ENCODE peak calls at places on chromosomes 2 and 18, in five cellular contexts. H is heart left ventricle, W is A549, A is breast epithelium, Y is thyroid gland. L is an unnamed sample.

GRCh38 chr2:123808243-123808642 is 216.8 kb upstream of the CNTNAP5 start:
- DNase-seq in A (no peak), Y (no peak), H (no peak), W (no peak), L (no peak)

GRCh38 chr2:143263045-143263625 is 133.9 kb downstream of the ARHGAP15 start:
- DNase-seq in Y (no peak), H (no peak), A (no peak), W (peak), L (no peak)

GRCh38 chr2:142682528-142682927 is 194.9 kb upstream of the KYNU start:
- DNase-seq in H (no peak), W (peak), A (no peak), Y (no peak), L (no peak)

GRCh38 chr18:48575658-48576453 is 37.0 kb downstream of the CTIF start:
- DNase-seq in Y (no peak), H (no peak), A (no peak), W (no peak), L (no peak)

GRCh38 chr2:33318456-33318855 is 158.0 kb upstream of the RASGRP3 start:
- DNase-seq in W (no peak), H (no peak), A (no peak), Y (no peak), L (no peak)

GRCh38 chr2:60365556-60365955 is 187.9 kb downstream of the BCL11A start:
- DNase-seq in Y (no peak), W (no peak), H (no peak), A (no peak), L (no peak)

GRCh38 chr2:174059875-174060226 is 94.7 kb upstream of the SP3 start:
- DNase-seq in H (no peak), A (no peak), Y (no peak), W (no peak), L (no peak)

GRCh38 chr2:69505710-69506109 is 68.5 kb upstream of the NFU1 start:
- DNase-seq in W (no peak), H (no peak), Y (no peak), A (no peak), L (no peak)

GRCh38 chr2:127348421-127349000 is 39.3 kb downstream of the MAP3K2 start:
- DNase-seq in H (no peak), W (no peak), Y (no peak), A (no peak), L (no peak)

GRCh38 chr2:67451086-67451832 is 54.1 kb downstream of the ETAA1 start:
- DNase-seq in W (peak), A (no peak), Y (peak), H (no peak), L (no peak)

GRCh38 chr18:361941-362913 is 94.4 kb upstream of the THOC1 start:
- DNase-seq in H (no peak), W (no peak), A (no peak), Y (peak), L (no peak)

GRCh38 chr18:8957731-8958130 is 144.8 kb upstream of the NDUFV2 start:
- DNase-seq in Y (no peak), W (no peak), A (no peak), H (no peak), L (no peak)

GRCh38 chr18:63263444-63263843 is 56.1 kb downstream of the BCL2 start:
- DNase-seq in Y (no peak), A (no peak), H (no peak), W (no peak), L (no peak)

GRCh38 chr18:10381951-10382350 is 72.5 kb upstream of the APCDD1 start:
- DNase-seq in H (no peak), W (no peak), Y (no peak), A (no peak), L (no peak)

GRCh38 chr2:148721991-148722777 is 77.6 kb downstream of the EPC2 start:
- DNase-seq in H (no peak), A (no peak), Y (no peak), W (no peak), L (no peak)

GRCh38 chr18:35110554-35111058 is 69.4 kb downstream of the MAPRE2 start:
- DNase-seq in W (no peak), A (no peak), Y (no peak), H (no peak), L (no peak)

GRCh38 chr2:119196301-119197124 is 27.1 kb upstream of the STEAP3 start:
- DNase-seq in A (no peak), Y (no peak), H (no peak), W (no peak), L (no peak)

GRCh38 chr2:70962211-70962884 is 16.1 kb upstream of the ANKRD53 start:
- DNase-seq in H (no peak), Y (no peak), A (peak), W (no peak), L (no peak)

GRCh38 chr18:8839285-8839684 is 133.9 kb downstream of the MTCL1 start:
- DNase-seq in A (no peak), H (peak), Y (no peak), W (no peak), L (no peak)

GRCh38 chr18:34528177-34528576 is 181.9 kb upstream of the DTNA start:
- DNase-seq in Y (no peak), H (no peak), W (no peak), A (no peak), L (no peak)

GRCh38 chr18:29439398-29439797 is 1262.5 kb upstream of the CDH2 start:
- DNase-seq in A (no peak), W (no peak), H (no peak), Y (no peak), L (no peak)

GRCh38 chr2:219475697-219476604 is 22.7 kb upstream of the GMPPA start:
- DNase-seq in H (no peak), Y (peak), W (peak), A (no peak), L (no peak)

GRCh38 chr2:217657252-217657651 is 345.5 kb downstream of the TNS1 start:
- DNase-seq in H (no peak), Y (peak), W (no peak), A (no peak), L (no peak)

GRCh38 chr2:65863713-65864112 is 431.3 kb upstream of the SPRED2 start:
- DNase-seq in Y (no peak), H (no peak), A (no peak), W (no peak), L (no peak)

GRCh38 chr2:204010611-204011560 is 74.3 kb downstream of the ICOS start:
- DNase-seq in Y (no peak), W (no peak), A (no peak), H (no peak), L (no peak)

GRCh38 chr18:73842795-73843394 is 304.7 kb downstream of the FBXO15 start:
- DNase-seq in H (no peak), A (peak), W (peak), Y (peak), L (peak)

GRCh38 chr2:99635710-99636431 is 146.1 kb upstream of the REV1 start:
- DNase-seq in Y (peak), W (no peak), H (peak), A (no peak), L (no peak)

GRCh38 chr18:13525381-13526029 is 200.9 kb downstream of the FAM210A start:
- DNase-seq in W (no peak), A (peak), Y (no peak), H (no peak), L (no peak)

GRCh38 chr2:47867205-47867604 is 39.1 kb downstream of the FBXO11 start:
- DNase-seq in H (no peak), Y (no peak), A (no peak), W (peak), L (no peak)

GRCh38 chr18:37861981-37862380 is 296.4 kb upstream of the CELF4 start:
- DNase-seq in A (no peak), W (no peak), Y (no peak), H (no peak), L (no peak)

GRCh38 chr2:122238006-122238559 is 482.6 kb downstream of the TSN start:
- DNase-seq in A (no peak), Y (no peak), H (no peak), W (no peak), L (no peak)

GRCh38 chr2:159961005-159961404 is 101.4 kb downstream of the PLA2R1 start:
- DNase-seq in H (no peak), Y (peak), W (no peak), A (no peak), L (no peak)

GRCh38 chr2:11583203-11583752 is 49.4 kb downstream of the GREB1 start:
- DNase-seq in Y (no peak), A (no peak), H (no peak), W (peak), L (no peak)

GRCh38 chr2:239934571-239935171 is 90.5 kb downstream of the NDUFA10 start:
- DNase-seq in A (no peak), H (peak), Y (peak), W (peak), L (no peak)

GRCh38 chr2:174748948-174749347 is 15.3 kb downstream of the CHRNA1 start:
- DNase-seq in Y (peak), W (peak), A (peak), H (no peak), L (no peak)

GRCh38 chr2:98519156-98519555 is 74.5 kb downstream of the INPP4A start:
- DNase-seq in W (no peak), H (no peak), Y (peak), A (no peak), L (no peak)

GRCh38 chr18:43664487-43665008 is 387.3 kb upstream of the SYT4 start:
- DNase-seq in H (no peak), A (no peak), W (no peak), Y (no peak), L (no peak)

GRCh38 chr18:13266208-13267100 is 47.9 kb downstream of the LDLRAD4 start:
- DNase-seq in A (peak), H (peak), W (no peak), Y (no peak), L (peak)

GRCh38 chr2:240498958-240499260 is 58.9 kb downstream of the ANKMY1 start:
- DNase-seq in H (peak), W (no peak), A (no peak), Y (no peak), L (peak)

DNA sequence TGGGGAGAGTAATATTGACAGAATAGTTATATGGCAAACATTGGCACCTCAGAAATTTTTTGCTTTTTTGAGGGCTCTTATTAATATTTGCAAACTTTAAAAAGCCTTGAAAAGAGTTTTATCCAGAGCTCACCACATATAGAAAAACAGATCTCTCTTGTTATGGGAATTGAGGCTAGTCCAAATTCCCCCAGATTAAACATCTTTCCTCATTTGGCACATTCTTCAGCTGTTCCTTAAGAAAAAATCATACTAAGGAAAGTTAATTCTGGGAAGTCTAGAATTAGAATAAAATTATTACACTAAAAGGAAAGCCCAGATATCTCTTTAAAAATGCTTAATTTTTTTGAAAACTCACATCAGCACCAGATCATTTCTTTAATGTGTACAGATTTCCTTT is 5.6 kb downstream of the TFPI start:
- DNase-seq in A (no peak), W (no peak), H (no peak), Y (no peak), L (no peak)
- H3K4me3 ChIP-seq in A (no peak), W (no peak), H (no peak), Y (no peak), L (no peak)

DNA sequence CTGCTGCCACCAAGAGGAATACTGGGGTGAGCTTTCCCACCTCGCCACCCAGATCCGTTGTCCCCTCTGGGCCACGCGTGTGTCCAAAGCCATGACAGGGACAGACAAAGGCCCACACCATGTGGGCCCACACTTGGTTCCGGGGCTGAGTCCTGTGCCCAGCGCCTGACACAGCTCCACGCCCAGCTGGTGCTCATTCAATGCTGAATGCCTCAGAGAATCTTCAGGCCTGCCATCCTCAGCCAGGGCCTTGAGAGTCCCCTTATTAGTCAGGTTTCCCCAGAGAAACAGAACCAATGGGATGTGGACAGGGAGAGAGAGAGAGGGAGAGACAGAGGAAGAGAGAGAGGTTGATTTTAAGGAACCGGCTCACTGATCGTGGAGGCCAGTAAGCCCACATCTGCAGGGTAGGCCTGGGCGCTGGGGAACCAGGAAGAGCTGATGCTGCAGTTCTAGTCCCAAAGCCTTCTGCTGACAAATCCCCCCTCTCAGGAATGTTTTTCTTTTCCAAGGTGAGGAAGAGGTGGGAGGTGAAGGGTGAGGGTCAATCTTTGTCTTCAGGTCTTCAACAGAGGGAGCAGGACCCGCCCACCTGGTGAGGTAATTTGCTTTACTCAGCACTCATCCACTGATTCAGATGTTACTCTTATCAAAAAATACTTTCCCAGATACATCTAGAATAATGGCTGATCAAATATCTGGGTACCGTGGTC is 10.2 kb upstream of the SPATA3 start:
- DNase-seq in Y (no peak), A (no peak), H (no peak), W (no peak), L (no peak)
- TF ChIP-seq POLR2A in Y (no peak), A (no peak), H (no peak), W (no peak), L (no peak)

DNA sequence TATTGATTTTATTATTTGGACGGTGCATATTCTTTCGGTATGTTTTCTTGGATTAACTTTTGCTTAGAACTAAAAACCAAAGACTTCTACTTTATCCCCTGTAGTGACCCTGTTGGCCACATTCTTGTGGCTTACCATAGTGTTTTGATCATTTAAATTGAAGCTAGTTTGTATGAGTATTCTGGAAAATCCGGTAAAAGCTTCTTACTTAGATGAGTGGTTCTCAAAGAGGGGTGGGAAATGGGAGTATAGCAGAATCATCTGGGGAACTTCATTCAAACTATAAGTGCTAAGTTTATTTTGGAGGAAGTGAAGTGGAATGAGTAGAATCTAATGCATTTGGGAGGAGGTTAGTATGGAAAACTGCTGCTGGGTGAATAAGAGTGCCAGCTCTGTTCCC is 3.8 kb downstream of the PPP1CB start:
- DNase-seq in H (no peak), A (no peak), Y (no peak), W (no peak), L (no peak)
- H3K4me3 ChIP-seq in H (no peak), A (peak), Y (no peak), W (no peak), L (no peak)

GRCh38 chr2:101899871-101900270 is 91.9 kb upstream of the IL1R2 start:
- DNase-seq in H (no peak), A (no peak), W (no peak), Y (no peak), L (no peak)
- TF ChIP-seq POLR2A in H (no peak), A (no peak), W (no peak), Y (no peak), L (no peak)

GRCh38 chr18:55301196-55301540 is 286.8 kb downstream of the TCF4 start:
- DNase-seq in A (no peak), H (no peak), W (no peak), Y (no peak), L (no peak)

GRCh38 chr18:55300469-55301195 is 287.4 kb downstream of the TCF4 start:
- DNase-seq in A (no peak), Y (no peak), W (no peak), H (no peak), L (no peak)

GRCh38 chr18:55301836-55302235 is 286.2 kb downstream of the TCF4 start:
- DNase-seq in A (no peak), H (no peak), W (no peak), Y (no peak), L (no peak)

GRCh38 chr18:55306338-55306737 is 281.7 kb downstream of the TCF4 start:
- DNase-seq in W (no peak), H (no peak), Y (no peak), A (no peak), L (no peak)

GRCh38 chr18:55302337-55302833 is 285.6 kb downstream of the TCF4 start:
- DNase-seq in W (no peak), Y (no peak), A (no peak), H (peak), L (no peak)
- H3K4me3 ChIP-seq in W (no peak), Y (no peak), A (peak), H (peak), L (peak)

GRCh38 chr2:64453710-64454315 is at the start of gene LGALSL:
- DNase-seq in Y (peak), W (peak), A (peak), H (peak), L (no peak)
- TF ChIP-seq POLR2A in Y (no peak), W (no peak), A (peak), H (no peak), L (no peak)

DNA sequence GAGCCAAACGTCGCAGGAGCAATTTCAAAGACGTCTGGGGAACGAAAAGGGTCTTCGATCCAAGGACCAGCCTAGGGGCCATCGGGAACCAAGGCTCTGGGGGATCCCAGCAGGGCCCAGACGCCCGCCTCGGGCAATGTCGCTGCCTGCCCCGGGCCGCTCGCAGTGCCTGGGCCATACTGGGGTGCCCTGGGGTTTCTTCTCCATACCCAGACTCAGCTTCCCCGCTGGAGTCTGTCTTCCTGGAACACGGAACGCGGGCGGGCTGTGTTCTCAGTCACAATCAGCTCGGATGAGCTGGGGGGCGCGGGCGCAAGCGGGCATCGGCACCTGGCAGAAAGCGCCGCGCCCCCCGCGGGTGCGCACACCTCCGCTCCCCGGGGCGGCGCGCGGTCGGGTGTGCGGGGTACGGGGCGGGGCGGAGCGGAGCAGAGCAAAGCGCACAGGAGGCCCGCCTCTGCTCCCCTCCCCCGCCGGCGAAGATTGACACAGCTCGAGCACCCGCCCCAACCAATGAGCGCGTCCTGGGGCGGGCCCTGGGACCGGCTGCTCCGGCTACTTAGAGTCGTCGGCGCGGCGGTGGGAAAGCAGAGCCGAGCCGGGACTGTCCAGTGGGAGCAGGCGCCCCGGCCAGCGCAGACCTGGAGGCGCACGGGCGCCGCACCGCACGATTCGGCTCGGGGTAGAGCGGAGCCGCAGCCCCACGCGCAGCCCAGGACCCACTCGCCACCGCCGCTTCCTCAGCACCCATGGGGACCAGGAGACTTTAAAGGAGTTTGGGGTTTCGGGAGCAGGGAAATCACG is at the start of gene LRATD1:
- DNase-seq in A (peak), H (peak), Y (peak), W (peak), L (no peak)
- H3K4me3 ChIP-seq in A (peak), H (peak), Y (peak), W (peak), L (peak)

GRCh38 chr2:25697559-25698341 is 24.4 kb upstream of the DTNB start:
- DNase-seq in H (no peak), A (no peak), Y (no peak), W (no peak), L (no peak)
- TF ChIP-seq POLR2A in H (no peak), A (no peak), Y (no peak), W (no peak), L (no peak)

GRCh38 chr2:44935854-44936185 is 5.7 kb upstream of the SIX3 start:
- DNase-seq in Y (no peak), H (no peak), A (no peak), W (no peak), L (no peak)
- H3K4me3 ChIP-seq in Y (no peak), H (no peak), A (no peak), W (no peak), L (no peak)